ENCODE peak calls at places on chromosomes 1 and 21, in six cellular contexts. J is GM12892, W is K562, Q is H1, S is GM12878, G is HepG2. A is an unnamed sample.

GRCh38 chr1:178121883-178122282 is 28.0 kb downstream of the RASAL2 start:
- DNase-seq in J (no peak), G (no peak), Q (no peak), S (no peak), W (no peak), A (no peak)

GRCh38 chr1:27575861-27576331 is 28.0 kb downstream of the AHDC1 start:
- DNase-seq in W (peak), Q (peak), S (no peak), G (peak), J (peak), A (peak)

GRCh38 chr1:239987103-239987745 is 104.5 kb upstream of the FMN2 start:
- DNase-seq in S (no peak), J (no peak), W (peak), G (peak), Q (no peak), A (no peak)

GRCh38 chr21:15063821-15064575 is 802 bp downstream of the NRIP1 start:
- DNase-seq in Q (peak), G (no peak), S (no peak), J (no peak), W (peak), A (no peak)

GRCh38 chr21:22544747-22545146 is 1546.5 kb downstream of the NCAM2 start:
- DNase-seq in S (no peak), W (no peak), Q (no peak), G (no peak), J (no peak), A (no peak)

GRCh38 chr1:45263132-45263531 is 56.7 kb upstream of the ZSWIM5 start:
- DNase-seq in S (no peak), J (no peak), Q (no peak), G (no peak), W (no peak), A (no peak)

GRCh38 chr1:47872871-47873270 is 124.3 kb downstream of the TRABD2B start:
- DNase-seq in G (peak), Q (no peak), S (no peak), W (no peak), J (no peak), A (no peak)

GRCh38 chr1:217188280-217189235 is 442.3 kb downstream of the GPATCH2 start:
- DNase-seq in S (no peak), G (no peak), J (no peak), W (no peak), Q (no peak), A (no peak)

GRCh38 chr1:30952098-30952497 is 43.5 kb upstream of the SDC3 start:
- DNase-seq in Q (no peak), J (no peak), S (no peak), G (peak), W (no peak), A (no peak)

GRCh38 chr1:9996624-9997582 is at the start of gene RBP7:
- DNase-seq in S (no peak), Q (peak), G (no peak), J (peak), W (peak), A (peak)

GRCh38 chr21:37005548-37006242 is 807 bp upstream of the RIPPLY3 start:
- DNase-seq in W (no peak), Q (no peak), J (no peak), G (no peak), S (no peak), A (no peak)

GRCh38 chr1:168687796-168688195 is 41.2 kb downstream of the DPT start:
- DNase-seq in G (peak), S (no peak), W (no peak), Q (no peak), J (no peak), A (no peak)

GRCh38 chr1:65224681-65225091 is 76.7 kb downstream of the AK4 start:
- DNase-seq in S (no peak), J (no peak), G (no peak), W (no peak), Q (no peak), A (no peak)

GRCh38 chr1:221620437-221621384 is 121.2 kb downstream of the DUSP10 start:
- DNase-seq in S (no peak), G (no peak), W (no peak), Q (no peak), J (no peak), A (no peak)

GRCh38 chr1:97489834-97490233 is 431.0 kb downstream of the DPYD start:
- DNase-seq in W (no peak), Q (no peak), G (peak), J (no peak), S (no peak), A (no peak)

GRCh38 chr1:18112611-18113010 is 5.0 kb downstream of the IGSF21 start:
- DNase-seq in J (no peak), Q (no peak), G (no peak), S (no peak), W (no peak), A (no peak)

GRCh38 chr1:221549815-221550214 is 192.1 kb downstream of the DUSP10 start:
- DNase-seq in S (peak), Q (no peak), W (no peak), J (no peak), G (no peak), A (no peak)

GRCh38 chr1:11680270-11681070 is 478 bp downstream of the MAD2L2 start:
- DNase-seq in G (no peak), J (no peak), S (no peak), W (peak), Q (no peak), A (no peak)

GRCh38 chr1:74464037-74464436 is 48.4 kb downstream of the LRRC53 start:
- DNase-seq in G (no peak), Q (no peak), J (no peak), S (no peak), W (no peak), A (no peak)

DNA sequence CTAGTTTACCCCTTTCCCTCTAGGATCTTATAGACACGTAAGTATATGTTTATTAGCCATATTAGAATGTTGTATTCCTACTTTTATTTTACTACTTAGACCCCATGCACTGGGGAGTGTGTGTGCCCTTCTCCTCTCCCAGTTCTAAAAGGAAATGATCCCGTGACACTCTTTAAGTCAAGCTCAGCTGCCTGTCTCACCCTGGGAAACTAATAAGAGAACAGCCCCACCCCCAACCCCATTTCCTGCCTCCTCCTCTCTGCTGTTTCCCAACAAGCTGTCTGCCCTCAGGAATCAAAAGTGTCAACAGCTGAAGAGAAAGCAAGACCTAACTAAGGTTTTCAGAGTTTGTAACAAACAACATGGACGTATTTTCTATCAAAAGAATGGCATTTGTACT is 92.6 kb upstream of the VAV3 start:
- DNase-seq in G (no peak), Q (no peak), J (no peak), S (no peak), W (no peak), A (no peak)
- TF ChIP-seq TAF1 in G (no peak), Q (no peak), J (no peak), S (no peak), W (no peak), A (no peak)

GRCh38 chr1:39214998-39215873 is 10.7 kb downstream of the MACF1 start:
- DNase-seq in S (peak), G (peak), W (peak), J (peak), Q (peak), A (no peak)
- TF ChIP-seq POLR2A in S (peak), G (no peak), W (peak), J (peak), Q (no peak), A (peak)

GRCh38 chr1:230068952-230069684 is 2.1 kb downstream of the GALNT2 start:
- DNase-seq in Q (no peak), S (no peak), W (no peak), G (no peak), J (no peak), A (no peak)

GRCh38 chr1:230067441-230067870 is 418 bp downstream of the GALNT2 start:
- DNase-seq in J (peak), Q (peak), S (no peak), W (peak), G (peak), A (peak)

GRCh38 chr1:230066466-230067404 is at the start of gene GALNT2:
- DNase-seq in S (peak), G (peak), Q (peak), W (peak), J (peak), A (peak)

GRCh38 chr1:230069813-230070212 is 2.8 kb downstream of the GALNT2 start:
- DNase-seq in G (no peak), J (no peak), W (no peak), Q (peak), S (no peak), A (no peak)

GRCh38 chr1:230067871-230068814 is 1.1 kb downstream of the GALNT2 start:
- DNase-seq in J (peak), W (peak), G (no peak), Q (peak), S (no peak), A (peak)
- TF ChIP-seq TAF1 in J (no peak), W (no peak), G (no peak), Q (no peak), S (no peak), A (no peak)

GRCh38 chr1:84250668-84251067 is 50.8 kb upstream of the SAMD13 start:
- DNase-seq in J (no peak), S (no peak), G (no peak), Q (no peak), W (no peak), A (no peak)

GRCh38 chr1:84254703-84255238 is 46.7 kb upstream of the SAMD13 start:
- DNase-seq in J (no peak), G (no peak), W (no peak), S (no peak), Q (no peak), A (no peak)

GRCh38 chr1:84255586-84255985 is 45.9 kb upstream of the SAMD13 start:
- DNase-seq in Q (no peak), G (no peak), S (no peak), W (no peak), J (no peak), A (no peak)

GRCh38 chr1:84253041-84253440 is 48.5 kb upstream of the SAMD13 start:
- DNase-seq in J (no peak), Q (no peak), W (no peak), G (no peak), S (no peak), A (no peak)

GRCh38 chr1:84253891-84254290 is 47.6 kb upstream of the SAMD13 start:
- DNase-seq in Q (no peak), W (no peak), S (no peak), G (peak), J (no peak), A (no peak)
- TF ChIP-seq POLR2A in Q (no peak), W (no peak), S (no peak), G (no peak), J (no peak), A (no peak)

DNA sequence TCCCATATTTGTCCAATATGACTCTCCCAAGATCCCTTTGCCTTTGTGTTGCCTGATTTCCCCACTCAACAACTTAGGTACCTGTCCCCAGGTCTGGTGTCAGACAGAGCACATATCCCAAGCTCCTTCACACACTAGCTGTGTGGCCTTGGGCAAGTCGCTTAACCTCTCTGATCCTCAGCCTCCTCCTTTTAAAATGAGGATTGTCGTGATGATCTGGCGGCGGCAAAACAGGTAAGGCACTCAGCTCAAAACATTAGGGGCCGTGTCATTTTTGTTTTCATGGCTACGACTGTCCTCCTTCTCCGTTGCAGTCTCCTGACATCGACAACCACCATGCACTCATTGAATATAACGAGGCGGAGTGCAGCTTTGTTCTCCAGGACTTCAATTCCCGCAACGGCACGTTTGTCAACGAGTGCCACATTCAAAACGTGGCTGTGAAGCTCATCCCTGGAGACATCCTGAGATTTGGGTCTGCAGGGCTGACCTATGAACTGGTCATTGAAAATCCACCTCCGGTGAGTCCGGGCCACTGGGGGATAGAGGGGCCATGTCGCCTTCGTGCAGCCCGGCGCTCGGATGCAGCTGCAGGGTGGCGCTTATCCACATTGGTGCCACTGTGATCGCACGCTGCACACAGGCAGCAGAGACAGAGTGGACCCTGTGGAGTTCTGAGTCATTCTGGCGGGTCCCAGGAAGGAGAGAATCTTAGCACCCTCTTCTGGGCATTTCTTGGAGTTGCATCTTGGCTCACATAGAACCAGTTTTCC is 25.2 kb downstream of the FHAD1 start:
- DNase-seq in Q (peak), S (no peak), W (peak), J (peak), G (peak), A (peak)
- TF ChIP-seq TAF1 in Q (no peak), S (no peak), W (no peak), J (no peak), G (no peak), A (no peak)

DNA sequence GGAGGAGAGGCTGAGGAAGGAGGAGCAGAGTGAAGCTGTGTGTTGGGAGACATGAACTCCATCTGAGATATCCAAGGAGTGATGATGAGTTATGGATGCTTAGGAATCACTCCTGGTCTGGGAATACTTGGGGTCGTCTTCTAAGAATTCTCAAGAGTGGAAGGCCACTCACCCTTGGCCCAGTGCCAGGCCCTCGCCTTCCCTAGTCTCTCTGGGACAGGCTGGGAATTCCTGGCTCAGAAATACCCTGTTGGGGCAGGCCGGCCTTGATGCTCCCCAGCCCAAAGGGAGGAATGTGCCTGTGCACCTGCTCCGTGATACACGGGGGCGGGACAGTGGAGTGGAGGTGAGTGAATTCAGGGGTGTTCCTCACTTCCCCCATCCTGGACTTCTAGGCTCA is 12.6 kb upstream of the LMNA start:
- DNase-seq in J (no peak), W (no peak), G (no peak), S (no peak), Q (no peak), A (no peak)
- TF ChIP-seq POLR2A in J (no peak), W (no peak), G (no peak), S (no peak), Q (no peak), A (no peak)

A was measured in GM12891.